ENCODE peak calls at places on chromosomes 16 and 17, in seven cellular contexts. X is GM23338; B is heart left ventricle; S is stomach; R is left ventricle myocardium inferior; W is CD8-positive, alpha-beta memory T cell; V is mammary epithelial cell. U is an unnamed sample. For H3K27me3, the result is how much of the 10 kb centered on the place peaks cover.

GRCh38 chr16:81946206-81946605 is 65.1 kb downstream of the SDR42E1 start:
- DNase-seq in X (no peak), B (no peak), S (no peak), R (no peak), W (no peak), V (no peak), U (no peak)

GRCh38 chr16:57273826-57274225 is 10.6 kb downstream of the PLLP start:
- DNase-seq in X (no peak), B (no peak), S (no peak), R (no peak), W (no peak), V (no peak), U (no peak)

GRCh38 chr17:32627233-32628008 is 140.6 kb downstream of the CDK5R1 start:
- DNase-seq in X (peak), B (no peak), S (no peak), R (no peak), W (no peak), V (no peak), U (no peak)

GRCh38 chr16:52488837-52489289 is 58.1 kb downstream of the TOX3 start:
- DNase-seq in X (no peak), B (no peak), S (peak), R (no peak), W (no peak), V (no peak), U (no peak)

GRCh38 chr17:47604268-47604927 is 45.3 kb upstream of the KPNB1 start:
- DNase-seq in X (no peak), B (peak), S (no peak), R (peak), W (no peak), V (no peak), U (no peak)

GRCh38 chr17:73770115-73770848 is 126.0 kb upstream of the SDK2 start:
- DNase-seq in X (no peak), B (peak), S (peak), R (peak), W (no peak), V (peak), U (peak)

GRCh38 chr17:10294162-10294561 is 78.6 kb downstream of the MYH13 start:
- DNase-seq in X (no peak), B (no peak), S (no peak), R (no peak), W (no peak), V (no peak), U (no peak)

GRCh38 chr16:69522041-69522578 is 43.7 kb upstream of the NFAT5 start:
- DNase-seq in X (no peak), B (no peak), S (no peak), R (no peak), W (no peak), V (no peak), U (peak)

GRCh38 chr17:33049781-33050414 is 58.3 kb downstream of the SPACA3 start:
- DNase-seq in X (peak), B (peak), S (peak), R (no peak), W (peak), V (no peak), U (peak)

GRCh38 chr17:13426991-13427390 is 174.7 kb downstream of the HS3ST3A1 start:
- DNase-seq in X (no peak), B (no peak), S (no peak), R (no peak), W (no peak), V (no peak), U (no peak)

GRCh38 chr16:11481987-11482386 is 104.7 kb downstream of the LITAF start:
- DNase-seq in X (no peak), B (no peak), S (no peak), R (no peak), W (no peak), V (no peak), U (no peak)

GRCh38 chr16:67404740-67405226 is 11.5 kb upstream of the TPPP3 start:
- DNase-seq in X (no peak), B (no peak), S (peak), R (no peak), W (no peak), V (peak), U (peak)

GRCh38 chr17:77106874-77107358 is 33.9 kb upstream of the SEC14L1 start:
- DNase-seq in X (peak), B (no peak), S (no peak), R (no peak), W (no peak), V (no peak), U (peak)

GRCh38 chr16:66359811-66360608 is 6.5 kb upstream of the CDH5 start:
- DNase-seq in X (no peak), B (peak), S (no peak), R (peak), W (no peak), V (no peak), U (no peak)

GRCh38 chr16:65176603-65177002 is 54.7 kb upstream of the CDH11 start:
- DNase-seq in X (no peak), B (peak), S (no peak), R (peak), W (no peak), V (no peak), U (no peak)

GRCh38 chr17:72270530-72270929 is 149.7 kb downstream of the SOX9 start:
- DNase-seq in X (no peak), B (peak), S (no peak), R (peak), W (no peak), V (peak), U (peak)

GRCh38 chr17:65855245-65855644 is 293.8 kb upstream of the AXIN2 start:
- DNase-seq in X (peak), B (no peak), S (no peak), R (no peak), W (no peak), V (peak), U (no peak)

GRCh38 chr17:6471531-6472465 is 27.5 kb downstream of the PIMREG start:
- DNase-seq in X (peak), B (no peak), S (no peak), R (no peak), W (no peak), V (peak), U (no peak)

GRCh38 chr17:41404024-41404651 is 6.7 kb upstream of the KRT31 start:
- DNase-seq in X (no peak), B (no peak), S (no peak), R (no peak), W (no peak), V (peak), U (no peak)

GRCh38 chr16:8713635-8714097 is 39.2 kb downstream of the ABAT start:
- DNase-seq in X (no peak), B (no peak), S (no peak), R (no peak), W (no peak), V (no peak), U (no peak)

GRCh38 chr17:29549169-29549935 is 17.5 kb downstream of the ABHD15 start:
- DNase-seq in X (no peak), B (no peak), S (no peak), R (no peak), W (no peak), V (no peak), U (no peak)

GRCh38 chr17:49996495-49997255 is 1.7 kb upstream of the DLX3 start:
- DNase-seq in X (peak), B (peak), S (peak), R (peak), W (peak), V (no peak), U (peak)

GRCh38 chr16:17947165-17947564 is 389.4 kb downstream of the NPIPA8 start:
- DNase-seq in X (no peak), B (no peak), S (no peak), R (no peak), W (no peak), V (no peak), U (no peak)

GRCh38 chr16:17945080-17945601 is 391.4 kb downstream of the NPIPA8 start:
- DNase-seq in X (no peak), B (no peak), S (no peak), R (no peak), W (no peak), V (no peak), U (no peak)

GRCh38 chr16:17949713-17950112 is 386.8 kb downstream of the NPIPA8 start:
- DNase-seq in X (no peak), B (no peak), S (no peak), R (no peak), W (no peak), V (no peak), U (no peak)

GRCh38 chr16:17944345-17944744 is 392.2 kb downstream of the NPIPA8 start:
- DNase-seq in X (peak), B (no peak), S (no peak), R (no peak), W (no peak), V (no peak), U (no peak)

DNA sequence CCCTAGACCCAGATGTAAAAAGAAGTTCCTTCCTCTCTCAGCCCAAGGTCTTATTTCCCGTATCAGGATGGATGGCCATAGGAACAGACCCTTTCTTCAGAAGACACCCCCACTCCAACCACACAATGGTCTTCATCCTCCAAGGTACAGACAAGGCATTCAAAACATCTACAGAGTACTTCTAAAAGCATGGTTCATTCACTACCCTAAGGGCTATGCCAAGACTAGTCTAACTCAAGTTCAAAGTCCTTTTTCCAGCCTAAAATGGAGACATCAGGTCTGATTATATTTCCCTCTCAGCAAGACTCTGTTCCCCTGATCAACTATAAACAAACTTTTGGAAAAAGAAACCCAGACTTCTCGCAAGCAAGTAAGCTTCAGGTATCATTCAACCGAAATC is 388.9 kb downstream of the NPIPA8 start:
- DNase-seq in X (no peak), B (no peak), S (no peak), R (no peak), W (no peak), V (no peak), U (no peak)
- H3K27ac ChIP-seq in X (no peak), B (no peak), S (no peak), R (no peak), W (no peak), V (no peak), U (no peak)

GRCh38 chr17:58253082-58253481 is 14.7 kb downstream of the LPO start:
- DNase-seq in X (no peak), B (no peak), S (no peak), R (no peak), W (no peak), V (no peak), U (no peak)
- H3K27me3 ChIP-seq in X (half or more), B (under half), S (half or more), R (half or more), W (under half), V (under half), U (under half)

GRCh38 chr16:87715231-87715630 is 50.6 kb downstream of the KLHDC4 start:
- DNase-seq in X (no peak), B (no peak), S (no peak), R (no peak), W (no peak), V (no peak), U (no peak)
- H3K27ac ChIP-seq in X (no peak), B (no peak), S (no peak), R (no peak), W (no peak), V (no peak), U (no peak)

DNA sequence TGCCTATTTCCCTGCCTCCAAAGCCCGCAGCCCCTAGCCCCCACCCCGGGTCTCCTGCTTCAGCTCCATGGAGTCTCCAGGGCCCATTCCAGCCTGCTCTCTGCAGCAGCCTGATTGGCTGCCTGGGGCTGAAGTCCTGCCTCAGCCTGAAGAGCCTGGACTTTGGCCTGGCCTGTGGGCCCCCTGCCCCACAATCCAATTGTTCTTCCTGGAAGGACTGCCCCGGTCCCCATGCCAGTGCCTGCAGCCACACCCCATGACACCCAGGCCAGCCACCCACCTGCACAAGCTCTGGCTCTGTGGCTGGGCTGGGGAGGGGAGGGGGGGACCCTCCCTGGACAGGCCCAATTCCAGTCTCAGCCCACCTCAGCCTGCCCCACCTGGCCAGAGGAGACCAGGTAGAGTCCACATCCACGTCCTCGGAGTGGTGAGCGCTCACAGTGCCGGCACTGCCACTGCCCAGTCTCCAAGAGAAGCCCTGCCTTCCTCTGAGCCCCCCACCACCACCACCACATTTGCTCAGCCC is 12.3 kb downstream of the ENPP7 start:
- DNase-seq in X (no peak), B (no peak), S (no peak), R (no peak), W (no peak), V (no peak), U (no peak)
- H3K27me3 ChIP-seq in X (half or more), B (half or more), S (half or more), R (half or more), W (under half), V (under half), U (under half)

DNA sequence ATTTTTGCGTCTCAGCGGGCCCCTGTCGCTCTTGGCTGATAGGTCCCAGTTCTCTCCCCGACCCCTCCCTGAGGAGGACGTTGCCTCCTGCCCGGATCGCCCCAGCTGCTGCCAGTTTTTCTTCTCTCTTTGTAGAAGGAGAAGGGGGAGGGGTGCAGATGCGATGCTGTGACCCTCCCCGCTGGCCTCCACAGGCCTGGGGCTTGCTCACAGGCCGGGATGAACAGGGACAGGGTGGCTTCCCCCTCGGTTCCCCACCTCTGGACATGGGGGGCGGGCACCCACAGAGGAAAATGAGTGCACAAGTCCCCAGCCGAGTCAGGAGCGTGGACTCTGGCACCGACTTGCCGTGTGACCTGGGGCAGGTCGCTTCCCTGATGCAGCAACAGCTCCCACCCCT is 53.5 kb upstream of the ZC3H18 start:
- DNase-seq in X (no peak), B (no peak), S (no peak), R (no peak), W (no peak), V (no peak), U (no peak)
- H3K27ac ChIP-seq in X (no peak), B (no peak), S (no peak), R (no peak), W (no peak), V (no peak), U (no peak)

GRCh38 chr16:87603684-87604571 is 1.6 kb downstream of the JPH3 start:
- DNase-seq in X (peak), B (no peak), S (no peak), R (no peak), W (no peak), V (no peak), U (no peak)

GRCh38 chr16:87604572-87605135 is 2.3 kb downstream of the JPH3 start:
- DNase-seq in X (no peak), B (no peak), S (no peak), R (no peak), W (no peak), V (no peak), U (no peak)

GRCh38 chr16:87602005-87602790 is at the start of gene JPH3:
- DNase-seq in X (peak), B (no peak), S (no peak), R (no peak), W (no peak), V (no peak), U (no peak)

GRCh38 chr16:87601322-87602004 is 845 bp upstream of the JPH3 start:
- DNase-seq in X (peak), B (no peak), S (no peak), R (no peak), W (no peak), V (no peak), U (no peak)

DNA sequence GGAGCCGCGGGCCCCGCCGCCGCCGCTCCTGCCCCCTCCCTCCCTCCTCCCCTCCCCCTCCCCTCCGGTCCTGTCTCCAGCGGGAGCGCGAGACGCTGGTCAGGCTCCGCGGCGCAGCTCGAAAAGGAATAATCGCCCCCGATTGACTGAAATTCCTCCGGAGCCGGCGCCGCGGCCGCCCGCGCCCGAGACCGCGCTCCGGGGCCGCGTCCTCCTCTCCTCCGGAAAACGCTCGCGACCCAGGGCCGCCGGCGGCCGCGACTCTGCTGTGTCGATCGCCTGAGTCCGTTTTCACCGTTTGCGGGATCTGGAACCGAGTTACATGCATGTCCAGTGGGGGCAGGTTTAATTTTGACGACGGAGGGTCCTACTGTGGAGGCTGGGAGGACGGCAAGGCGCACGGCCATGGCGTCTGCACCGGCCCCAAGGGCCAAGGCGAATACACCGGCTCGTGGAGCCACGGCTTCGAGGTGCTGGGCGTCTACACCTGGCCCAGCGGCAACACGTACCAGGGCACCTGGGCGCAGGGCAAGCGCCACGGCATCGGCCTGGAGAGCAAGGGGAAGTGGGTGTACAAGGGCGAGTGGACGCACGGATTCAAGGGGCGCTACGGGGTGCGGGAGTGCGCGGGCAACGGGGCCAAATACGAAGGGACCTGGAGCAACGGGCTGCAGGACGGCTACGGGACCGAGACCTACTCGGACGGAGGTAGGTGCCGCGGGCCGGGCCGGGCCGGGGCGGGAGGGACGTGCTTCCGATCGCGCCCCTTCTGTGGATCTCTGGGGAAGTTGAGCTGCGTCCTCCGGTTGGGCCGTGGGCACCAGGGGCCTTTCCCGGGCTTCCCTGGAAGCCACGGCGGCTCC is 744 bp downstream of the JPH3 start:
- DNase-seq in X (peak), B (no peak), S (no peak), R (no peak), W (no peak), V (no peak), U (no peak)
- H3K27me3 ChIP-seq in X (under half), B (under half), S (half or more), R (half or more), W (under half), V (under half), U (under half)

GRCh38 chr17:19301274-19301946 is 61.1 kb downstream of the B9D1 start:
- DNase-seq in X (no peak), B (no peak), S (no peak), R (no peak), W (no peak), V (no peak), U (peak)
- H3K27ac ChIP-seq in X (no peak), B (peak), S (no peak), R (peak), W (no peak), V (no peak), U (no peak)